ENCODE peak calls at places on chromosomes 3 and 15, in seven cellular contexts. L is bronchial epithelial cell; C is naive thymus-derived CD4-positive, alpha-beta T cell; O is neuronal stem cell; M is HT1080; F is left ventricle myocardium superior; E is A549. I is an unnamed sample.
A peak's percentile ranks its signal among the peaks of the same experiment; 100 is the strongest.

GRCh38 chr15:86139828-86140227 is 60.2 kb downstream of the AGBL1 start:
- DNase-seq in L (no peak), C (no peak), O (no peak), M (no peak), F (no peak), E (peak; percentile 18), I (no peak)

GRCh38 chr3:118817748-118818165 is 216.9 kb downstream of the IGSF11 start:
- DNase-seq in L (peak; percentile 65), C (peak; percentile 28), O (peak; percentile 53), M (peak; percentile 48), F (no peak), E (peak; percentile 70), I (no peak)

GRCh38 chr3:57120040-57120802 is 44.9 kb downstream of the IL17RD start:
- DNase-seq in L (no peak), C (no peak), O (no peak), M (no peak), F (no peak), E (no peak), I (no peak)

GRCh38 chr3:196159952-196160804 is 51.0 kb downstream of the ZDHHC19 start:
- DNase-seq in L (peak; percentile 89), C (peak; percentile 14), O (no peak), M (peak; percentile 43), F (no peak), E (no peak), I (no peak)

GRCh38 chr3:187706966-187707365 is 4.6 kb upstream of the RTP2 start:
- DNase-seq in L (no peak), C (no peak), O (no peak), M (no peak), F (no peak), E (no peak), I (peak; percentile 39)

GRCh38 chr3:159625594-159625993 is 363.0 kb upstream of the IL12A start:
- DNase-seq in L (no peak), C (no peak), O (no peak), M (no peak), F (no peak), E (no peak), I (no peak)

GRCh38 chr3:178063475-178063874 is 472.8 kb upstream of the KCNMB2 start:
- DNase-seq in L (no peak), C (no peak), O (no peak), M (peak; percentile 70), F (no peak), E (no peak), I (no peak)

GRCh38 chr3:65573548-65574116 is 465.1 kb downstream of the MAGI1 start:
- DNase-seq in L (peak; percentile 81), C (no peak), O (no peak), M (no peak), F (no peak), E (no peak), I (no peak)

GRCh38 chr3:138458774-138459499 is 24.5 kb downstream of the ESYT3 start:
- DNase-seq in L (no peak), C (no peak), O (no peak), M (no peak), F (no peak), E (no peak), I (no peak)

GRCh38 chr3:171442184-171442583 is 18.0 kb downstream of the TNIK start:
- DNase-seq in L (no peak), C (no peak), O (no peak), M (no peak), F (no peak), E (no peak), I (no peak)

GRCh38 chr3:42504334-42505202 is 2.1 kb downstream of the VIPR1 start:
- DNase-seq in L (no peak), C (no peak), O (no peak), M (no peak), F (no peak), E (no peak), I (no peak)

GRCh38 chr3:86960551-86960950 is 30.4 kb downstream of the VGLL3 start:
- DNase-seq in L (no peak), C (no peak), O (no peak), M (no peak), F (no peak), E (no peak), I (no peak)

GRCh38 chr15:31227954-31228542 is 98.6 kb upstream of the KLF13 start:
- DNase-seq in L (no peak), C (no peak), O (no peak), M (no peak), F (no peak), E (no peak), I (no peak)